ENCODE peak calls at places on chromosomes 12 and 14, in seven cellular contexts. J, N, Q, W, R, G and C are unnamed samples.

GRCh38 chr12:106247731-106248176 is at the start of gene CKAP4:
- DNase-seq in J (peak), N (peak), Q (peak), W (peak), R (peak), G (peak), C (peak)

GRCh38 chr12:90905691-90906370 is 49.1 kb downstream of the CCER1 start:
- DNase-seq in J (no peak), N (no peak), Q (no peak), W (no peak), R (no peak), G (no peak), C (no peak)

GRCh38 chr12:116019415-116019814 is 258.1 kb downstream of the MED13L start:
- DNase-seq in J (no peak), N (no peak), Q (no peak), W (no peak), R (no peak), G (no peak), C (no peak)

GRCh38 chr12:104131609-104132008 is 6.4 kb downstream of the NFYB start:
- DNase-seq in J (no peak), N (no peak), Q (no peak), W (no peak), R (no peak), G (no peak), C (no peak)

GRCh38 chr14:28949503-28949902 is 182.9 kb downstream of the FOXG1 start:
- DNase-seq in J (no peak), N (no peak), Q (no peak), W (no peak), R (no peak), G (no peak), C (no peak)

GRCh38 chr12:106251636-106252035 is 3.8 kb upstream of the CKAP4 start:
- DNase-seq in J (no peak), N (no peak), Q (no peak), W (peak), R (no peak), G (no peak), C (no peak)

GRCh38 chr12:12081836-12082497 is 11.2 kb downstream of the BCL2L14 start:
- DNase-seq in J (no peak), N (no peak), Q (no peak), W (peak), R (peak), G (peak), C (no peak)

GRCh38 chr12:81347404-81347803 is 269.5 kb downstream of the ACSS3 start:
- DNase-seq in J (no peak), N (no peak), Q (no peak), W (no peak), R (no peak), G (no peak), C (no peak)

GRCh38 chr12:52171950-52172512 is 19.8 kb downstream of the KRT80 start:
- DNase-seq in J (no peak), N (no peak), Q (no peak), W (peak), R (no peak), G (no peak), C (peak)

GRCh38 chr14:51006781-51007211 is 62.5 kb upstream of the PYGL start:
- DNase-seq in J (no peak), N (no peak), Q (no peak), W (peak), R (peak), G (no peak), C (no peak)

GRCh38 chr12:67982165-67982563 is 7.1 kb upstream of the IFNG-AS1 start:
- DNase-seq in J (no peak), N (no peak), Q (no peak), W (no peak), R (no peak), G (no peak), C (no peak)

GRCh38 chr14:24181251-24182077 is 7.2 kb downstream of the IPO4 start:
- DNase-seq in J (no peak), N (no peak), Q (no peak), W (no peak), R (no peak), G (no peak), C (no peak)

GRCh38 chr14:56855891-56856461 is 45.7 kb upstream of the OTX2 start:
- DNase-seq in J (no peak), N (no peak), Q (no peak), W (peak), R (no peak), G (no peak), C (no peak)

GRCh38 chr12:105099355-105099754 is 8.2 kb upstream of the WASHC4 start:
- DNase-seq in J (no peak), N (no peak), Q (no peak), W (no peak), R (no peak), G (no peak), C (no peak)

GRCh38 chr12:132323171-132324010 is 6.0 kb downstream of the GALNT9 start:
- DNase-seq in J (no peak), N (no peak), Q (no peak), W (no peak), R (no peak), G (no peak), C (no peak)

GRCh38 chr12:40248585-40249297 is 23.9 kb downstream of the LRRK2 start:
- DNase-seq in J (no peak), N (no peak), Q (no peak), W (no peak), R (no peak), G (no peak), C (no peak)

GRCh38 chr12:1917172-1918070 is 1.0 kb downstream of the CACNA2D4 start:
- DNase-seq in J (no peak), N (no peak), Q (no peak), W (peak), R (no peak), G (peak), C (peak)

GRCh38 chr12:92326877-92327276 is 181.2 kb upstream of the BTG1 start:
- DNase-seq in J (no peak), N (no peak), Q (no peak), W (no peak), R (no peak), G (no peak), C (no peak)

GRCh38 chr12:102675672-102676071 is 195.3 kb upstream of the IGF1 start:
- DNase-seq in J (no peak), N (no peak), Q (no peak), W (no peak), R (peak), G (no peak), C (no peak)

GRCh38 chr12:14257734-14258467 is 107.6 kb upstream of the ATF7IP start:
- DNase-seq in J (peak), N (peak), Q (no peak), W (peak), R (peak), G (peak), C (peak)

GRCh38 chr14:35855886-35856481 is 29.8 kb downstream of the BRMS1L start:
- DNase-seq in J (no peak), N (no peak), Q (no peak), W (no peak), R (no peak), G (peak), C (no peak)

GRCh38 chr14:102931580-102932285 is 9.3 kb downstream of the AMN start:
- DNase-seq in J (no peak), N (no peak), Q (no peak), W (no peak), R (no peak), G (no peak), C (no peak)